ENCODE peak calls at places on chromosomes 7 and 10, in six cellular contexts. T is IMR-90, B is mesenchymal stem cell, J is H9, A is H1, E is neuronal stem cell. C is an unnamed sample.

GRCh38 chr7:77428777-77429231 is 12.7 kb upstream of the GSAP start:
- DNase-seq in T (no peak), B (peak), J (no peak), A (no peak), E (no peak), C (no peak)

GRCh38 chr7:101401390-101402080 is 38.9 kb downstream of the COL26A1 start:
- DNase-seq in T (no peak), B (no peak), J (no peak), A (no peak), E (no peak), C (no peak)

GRCh38 chr7:142908290-142908689 is 22.7 kb upstream of the TRPV6 start:
- DNase-seq in T (no peak), B (no peak), J (no peak), A (no peak), E (no peak), C (no peak)

GRCh38 chr7:158973440-158973839 is 117.1 kb downstream of the DYNC2I1 start:
- DNase-seq in T (no peak), B (peak), J (peak), A (peak), E (no peak), C (peak)

GRCh38 chr7:79341902-79342301 is 111.6 kb downstream of the MAGI2 start:
- DNase-seq in T (no peak), B (no peak), J (no peak), A (no peak), E (no peak), C (no peak)

GRCh38 chr7:81285142-81285871 is 366.5 kb upstream of the SEMA3C start:
- DNase-seq in T (peak), B (peak), J (no peak), A (no peak), E (no peak), C (no peak)

GRCh38 chr7:109696723-109697122 is 1127.0 kb downstream of the DNAJB9 start:
- DNase-seq in T (no peak), B (no peak), J (no peak), A (no peak), E (no peak), C (no peak)

GRCh38 chr10:119522747-119523426 is 19.6 kb downstream of the RGS10 start:
- DNase-seq in T (no peak), B (no peak), J (no peak), A (no peak), E (no peak), C (peak)

GRCh38 chr10:88879754-88880286 is at the start of gene STAMBPL1:
- DNase-seq in T (no peak), B (no peak), J (no peak), A (no peak), E (no peak), C (no peak)

GRCh38 chr7:28755255-28755654 is 202.9 kb downstream of the TRIL start:
- DNase-seq in T (peak), B (no peak), J (no peak), A (no peak), E (no peak), C (no peak)

GRCh38 chr10:127426746-127427145 is 122.4 kb upstream of the NPS start:
- DNase-seq in T (peak), B (no peak), J (no peak), A (no peak), E (no peak), C (no peak)

GRCh38 chr10:130571674-130572073 is 435.5 kb downstream of the GLRX3 start:
- DNase-seq in T (no peak), B (no peak), J (no peak), A (no peak), E (no peak), C (no peak)

DNA sequence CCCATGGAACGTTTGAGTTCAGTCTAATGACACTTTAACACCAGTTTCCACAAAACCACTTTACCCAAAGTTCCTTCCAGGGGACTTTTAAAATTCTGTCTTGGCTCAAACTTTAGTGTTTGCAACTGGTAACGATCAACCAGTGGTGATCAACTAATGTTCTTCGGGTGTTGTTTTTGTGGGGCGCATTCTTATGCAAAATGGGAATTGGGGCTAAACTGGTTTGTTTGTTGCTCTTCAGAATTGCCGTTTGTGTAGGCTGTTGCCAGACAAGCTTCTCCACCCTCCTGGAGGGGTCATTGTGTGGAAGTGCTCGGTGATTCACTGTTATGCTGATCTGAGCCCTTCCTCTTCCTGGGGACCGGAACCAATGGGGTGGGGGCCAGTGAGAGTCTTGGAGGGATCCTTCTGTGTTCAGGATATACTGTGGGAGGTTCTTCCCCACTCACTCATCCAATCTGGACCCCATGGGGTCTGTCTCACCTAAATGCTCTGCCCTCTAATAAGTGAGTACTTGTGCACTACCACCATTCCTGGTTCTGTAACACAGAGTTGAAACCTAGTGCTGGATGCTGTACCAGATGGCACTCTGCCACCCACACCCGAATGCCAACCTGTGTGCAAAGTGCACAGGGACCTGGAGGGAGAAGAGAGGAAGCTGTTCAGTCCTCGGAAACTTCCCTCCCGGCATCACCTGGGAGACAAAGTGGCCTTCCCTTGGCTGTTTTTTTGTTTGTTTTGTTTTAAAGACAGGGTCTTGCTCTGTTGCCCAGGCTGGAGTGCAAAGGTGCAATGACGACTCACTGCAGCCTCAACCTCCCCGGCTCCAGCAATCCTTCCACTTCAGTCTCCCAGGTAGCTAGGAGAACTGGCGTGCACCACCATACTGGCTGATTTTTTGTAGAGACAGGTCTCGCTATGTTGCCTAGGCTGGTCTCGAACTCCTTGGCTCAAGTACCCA is 2.1 kb downstream of the NFE2L3 start:
- DNase-seq in T (peak), B (peak), J (peak), A (peak), E (no peak), C (peak)
- H3K27ac ChIP-seq in T (no peak), B (peak), J (peak), A (peak), E (no peak), C (peak)

DNA sequence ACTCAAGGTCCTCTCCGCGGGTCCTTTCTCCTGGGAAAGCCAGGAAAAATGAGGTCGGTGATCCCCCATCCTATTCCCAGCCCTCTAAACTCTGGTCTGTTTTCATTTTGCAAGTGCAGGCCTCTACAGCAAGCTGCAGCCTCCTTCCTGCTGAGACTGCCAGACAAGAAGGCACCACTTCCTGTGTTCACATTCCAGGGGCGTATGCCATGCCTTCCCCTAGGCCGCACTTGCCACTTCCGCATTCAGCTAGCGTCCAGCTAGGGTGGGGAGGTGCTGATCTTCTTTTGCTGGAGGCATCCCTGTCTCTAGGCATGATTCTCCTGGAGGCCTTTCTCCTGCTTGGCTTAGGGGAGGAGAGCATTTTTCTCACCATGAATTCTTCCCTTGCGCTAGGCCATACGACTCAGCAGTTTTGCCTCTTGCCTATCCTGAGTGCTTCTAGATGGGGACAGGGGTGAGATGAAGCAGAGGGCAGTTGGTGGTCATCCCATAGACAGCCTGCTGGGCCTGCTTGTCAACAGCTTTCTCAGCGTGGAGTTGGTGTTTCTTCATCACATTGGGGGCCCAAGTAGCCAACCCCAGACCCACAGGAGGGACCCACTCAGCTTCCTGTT is 328.9 kb downstream of the RPS24 start:
- DNase-seq in T (no peak), B (peak), J (peak), A (no peak), E (no peak), C (peak)
- H2BK120ac ChIP-seq in T (no peak), B (no peak), J (no peak), A (no peak), E (no peak), C (peak)

DNA sequence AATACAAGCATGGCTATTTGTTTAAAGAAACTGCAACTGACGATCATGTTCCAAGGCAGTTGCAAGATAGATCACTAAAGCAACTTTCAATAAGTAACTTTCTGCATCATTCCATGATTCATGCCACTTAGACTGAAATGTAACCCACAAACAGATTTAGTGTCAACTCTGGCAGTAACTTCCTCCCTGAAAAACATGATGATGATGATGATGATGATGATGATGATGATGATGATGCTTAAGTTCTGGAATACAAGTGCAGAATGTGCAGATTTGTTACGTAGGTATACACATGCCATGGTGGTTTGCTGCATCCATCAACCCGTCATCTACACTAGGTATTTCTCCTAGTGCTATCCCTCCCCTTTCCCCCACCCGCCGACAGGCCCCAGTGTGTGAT is 754.7 kb downstream of the INHBA start:
- DNase-seq in T (peak), B (peak), J (no peak), A (no peak), E (no peak), C (no peak)
- H3K27ac ChIP-seq in T (peak), B (no peak), J (no peak), A (no peak), E (no peak), C (no peak)

GRCh38 chr7:152663101-152663740 is 12.7 kb downstream of the XRCC2 start:
- DNase-seq in T (no peak), B (no peak), J (no peak), A (no peak), E (no peak), C (peak)
- H2BK120ac ChIP-seq in T (no peak), B (no peak), J (no peak), A (no peak), E (no peak), C (no peak)

GRCh38 chr7:70830426-70830825 is 301.5 kb upstream of the GALNT17 start:
- DNase-seq in T (no peak), B (no peak), J (no peak), A (no peak), E (no peak), C (no peak)
- H3K27ac ChIP-seq in T (no peak), B (no peak), J (no peak), A (no peak), E (no peak), C (no peak)

GRCh38 chr10:5551531-5552375 is 27.0 kb downstream of the CALML3 start:
- DNase-seq in T (peak), B (peak), J (no peak), A (no peak), E (no peak), C (no peak)

GRCh38 chr10:5552376-5553321 is 27.9 kb downstream of the CALML3 start:
- DNase-seq in T (no peak), B (no peak), J (no peak), A (no peak), E (no peak), C (no peak)

GRCh38 chr10:5550250-5550545 is 25.4 kb downstream of the CALML3 start:
- DNase-seq in T (no peak), B (no peak), J (no peak), A (no peak), E (no peak), C (no peak)

GRCh38 chr10:5549462-5550249 is 24.9 kb downstream of the CALML3 start:
- DNase-seq in T (no peak), B (no peak), J (no peak), A (no peak), E (no peak), C (no peak)

DNA sequence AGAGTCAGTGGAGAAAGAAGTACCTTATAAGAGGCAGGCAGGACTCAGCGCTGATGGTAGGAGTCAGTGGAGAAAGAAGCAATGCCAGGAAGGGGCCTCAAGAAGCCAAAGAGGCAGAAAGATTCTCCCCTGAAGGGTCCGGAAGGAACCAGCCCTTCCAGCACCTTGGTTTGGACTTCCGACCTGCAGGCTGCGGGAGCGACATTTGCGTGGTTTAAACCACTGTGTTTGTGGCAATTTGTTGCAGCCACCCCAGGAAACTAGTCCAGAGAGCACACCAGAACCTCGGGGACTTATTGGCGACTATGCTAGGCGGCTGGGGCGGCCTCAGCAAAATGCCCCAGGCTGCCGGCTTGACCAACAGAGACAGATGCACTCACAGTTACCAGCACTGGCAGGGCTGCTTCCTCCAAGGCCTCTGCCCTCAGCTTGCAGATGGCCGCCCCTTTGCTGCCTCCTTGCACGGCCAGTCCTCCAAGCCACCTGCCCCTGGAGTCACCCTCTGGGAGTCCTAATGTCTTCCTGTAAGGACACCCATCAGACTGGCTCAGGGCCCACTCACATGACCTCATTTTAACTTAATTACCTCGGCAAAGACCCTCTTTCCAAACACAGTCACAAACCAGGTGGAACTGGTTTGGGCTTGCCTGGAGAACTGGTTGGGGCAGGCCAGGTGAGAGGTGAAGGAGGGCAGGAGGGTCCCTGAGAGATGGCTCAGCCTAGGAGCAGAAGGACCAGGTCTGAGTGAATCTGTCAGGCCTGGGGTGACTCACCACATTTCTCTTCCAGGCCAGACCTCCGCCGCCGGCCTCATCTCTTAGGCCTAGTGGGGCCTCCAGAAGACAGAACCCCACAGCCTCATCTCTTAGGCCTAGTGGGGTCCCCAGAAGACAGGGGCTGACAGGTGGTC is 26.1 kb downstream of the CALML3 start:
- DNase-seq in T (peak), B (peak), J (no peak), A (no peak), E (no peak), C (no peak)
- H2BK120ac ChIP-seq in T (peak), B (peak), J (no peak), A (no peak), E (no peak), C (no peak)

GRCh38 chr10:70500812-70501301 is 22.3 kb downstream of the PALD1 start:
- DNase-seq in T (no peak), B (no peak), J (no peak), A (no peak), E (no peak), C (peak)

GRCh38 chr10:70500339-70500738 is 21.8 kb downstream of the PALD1 start:
- DNase-seq in T (no peak), B (no peak), J (no peak), A (no peak), E (no peak), C (no peak)

GRCh38 chr10:70497120-70497545 is 18.6 kb downstream of the PALD1 start:
- DNase-seq in T (no peak), B (no peak), J (no peak), A (no peak), E (no peak), C (no peak)

GRCh38 chr10:70499829-70500167 is 21.2 kb downstream of the PALD1 start:
- DNase-seq in T (no peak), B (no peak), J (no peak), A (no peak), E (no peak), C (no peak)

GRCh38 chr10:70498970-70499828 is 20.6 kb downstream of the PALD1 start:
- DNase-seq in T (no peak), B (no peak), J (no peak), A (no peak), E (no peak), C (peak)
- H3K27ac ChIP-seq in T (no peak), B (no peak), J (no peak), A (no peak), E (no peak), C (no peak)

GRCh38 chr10:21528452-21529235 is 3.2 kb upstream of the SKIDA1 start:
- DNase-seq in T (no peak), B (peak), J (no peak), A (no peak), E (no peak), C (peak)
- H2BK120ac ChIP-seq in T (no peak), B (peak), J (no peak), A (no peak), E (no peak), C (no peak)